ENCODE peak calls at places on chromosomes 13 and 19, in ten cellular contexts. K is nephron progenitor cell, N is Calu3, O is B cell, E is pancreas, T is GM12878, F is upper lobe of right lung, C is transverse colon, R is astrocyte of the cerebellum, B is cardiac muscle cell. U is an unnamed sample.

GRCh38 chr13:21528616-21529015 is 69.5 kb upstream of the ZDHHC20 start:
- DNase-seq in K (no peak), N (no peak), O (no peak), E (no peak), T (no peak), F (no peak), C (no peak), R (peak; percentile 59), B (peak; percentile 15), U (no peak)

GRCh38 chr13:65959305-65959704 is 1270.8 kb downstream of the PCDH9 start:
- DNase-seq in K (no peak), N (no peak), O (no peak), E (no peak), T (no peak), F (no peak), C (no peak), R (no peak), B (no peak), U (no peak)

GRCh38 chr13:39418424-39418823 is 184.6 kb downstream of the LHFPL6 start:
- DNase-seq in K (no peak), N (no peak), O (no peak), E (no peak), T (no peak), F (no peak), C (no peak), R (no peak), B (no peak), U (no peak)

GRCh38 chr13:77002590-77003190 is 10.8 kb downstream of the CLN5 start:
- DNase-seq in K (no peak), N (no peak), O (peak; percentile 10), E (no peak), T (no peak), F (no peak), C (no peak), R (no peak), B (peak; percentile 61), U (no peak)

GRCh38 chr13:98796798-98797197 is 44.3 kb upstream of the SLC15A1 start:
- DNase-seq in K (no peak), N (no peak), O (no peak), E (no peak), T (no peak), F (no peak), C (no peak), R (no peak), B (no peak), U (no peak)

GRCh38 chr13:36088001-36088400 is 43.2 kb downstream of the DCLK1 start:
- DNase-seq in K (no peak), N (no peak), O (no peak), E (no peak), T (no peak), F (no peak), C (no peak), R (no peak), B (no peak), U (no peak)

GRCh38 chr13:36887758-36888521 is 32.1 kb downstream of the SMAD9 start:
- DNase-seq in K (no peak), N (no peak), O (no peak), E (no peak), T (peak; percentile 21), F (no peak), C (no peak), R (no peak), B (no peak), U (no peak)

GRCh38 chr19:19647037-19647835 is 3.8 kb upstream of the GMIP start:
- DNase-seq in K (no peak), N (no peak), O (no peak), E (no peak), T (no peak), F (no peak), C (no peak), R (no peak), B (no peak), U (no peak)

GRCh38 chr19:11721681-11722080 is 17.1 kb downstream of the ZNF823 start:
- DNase-seq in K (no peak), N (no peak), O (no peak), E (no peak), T (no peak), F (no peak), C (no peak), R (no peak), B (no peak), U (no peak)

GRCh38 chr13:81771948-81772347 is 1431.0 kb upstream of the SPRY2 start:
- DNase-seq in K (no peak), N (no peak), O (no peak), E (no peak), T (no peak), F (no peak), C (no peak), R (no peak), B (no peak), U (no peak)

GRCh38 chr13:37869756-37870488 is at the start of gene TRPC4:
- DNase-seq in K (peak; percentile 65), N (peak; percentile 37), O (no peak), E (peak; percentile 57), T (no peak), F (peak; percentile 60), C (peak; percentile 20), R (peak; percentile 46), B (peak; percentile 83), U (no peak)

GRCh38 chr19:28014821-28015405 is 1198.0 kb downstream of the UQCRFS1 start:
- DNase-seq in K (no peak), N (no peak), O (no peak), E (no peak), T (no peak), F (peak; percentile 51), C (no peak), R (no peak), B (no peak), U (no peak)

DNA sequence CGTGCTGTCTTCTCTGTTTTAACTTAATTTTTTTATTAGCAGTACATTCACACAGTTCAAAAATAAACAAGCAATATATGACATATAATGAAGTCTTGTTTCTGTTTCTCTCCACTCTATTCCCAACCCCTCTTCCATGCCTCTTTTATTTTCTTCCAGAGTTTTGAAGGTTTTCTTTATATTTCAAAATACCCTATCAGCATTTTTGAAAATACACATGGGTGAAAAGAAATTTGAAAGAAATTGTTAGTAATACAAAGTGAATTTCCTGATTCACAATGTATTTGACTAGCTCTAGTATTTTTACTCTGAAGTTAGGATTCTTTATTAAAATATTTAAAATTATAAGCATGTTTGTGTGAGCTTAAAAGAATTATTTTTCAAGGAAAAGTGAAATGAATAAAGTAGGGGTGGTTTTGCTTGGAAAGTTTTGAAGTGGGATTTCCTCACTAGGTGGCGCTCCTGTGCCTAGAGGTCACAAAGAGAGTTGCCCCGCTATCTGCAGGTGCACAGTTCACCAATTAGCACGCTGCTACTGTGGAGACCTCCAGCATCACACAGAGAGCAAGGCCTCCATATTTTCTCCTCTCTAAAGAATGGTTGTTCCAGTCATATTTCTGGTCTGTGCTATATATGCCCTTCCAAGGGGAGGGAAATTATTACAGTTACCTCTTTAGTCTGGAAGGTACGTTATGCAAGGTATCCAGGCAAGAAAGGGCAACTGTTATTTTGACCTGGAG is 37.6 kb downstream of the SOX21 start:
- DNase-seq in K (peak; percentile 75), N (peak; percentile 28), O (peak; percentile 30), E (peak; percentile 42), T (no peak), F (no peak), C (peak; percentile 46), R (peak; percentile 31), B (peak; percentile 58), U (no peak)
- TF ChIP-seq CTCF in K (peak; percentile 72), N (no peak), O (peak; percentile 78), E (peak; percentile 63), T (peak; percentile 73), F (peak; percentile 73), C (peak; percentile 61), R (peak; percentile 78), B (peak; percentile 81), U (peak; percentile 84)

GRCh38 chr19:4620675-4621074 is 18.6 kb upstream of the TNFAIP8L1 start:
- DNase-seq in K (no peak), N (no peak), O (no peak), E (no peak), T (no peak), F (no peak), C (no peak), R (no peak), B (no peak), U (no peak)

GRCh38 chr19:4624301-4624700 is 15.0 kb upstream of the TNFAIP8L1 start:
- DNase-seq in K (no peak), N (no peak), O (no peak), E (no peak), T (no peak), F (no peak), C (no peak), R (no peak), B (no peak), U (no peak)

GRCh38 chr19:4619668-4620294 is 19.5 kb upstream of the TNFAIP8L1 start:
- DNase-seq in K (no peak), N (no peak), O (no peak), E (no peak), T (no peak), F (no peak), C (no peak), R (no peak), B (no peak), U (no peak)

GRCh38 chr19:4622695-4623421 is 16.5 kb upstream of the TNFAIP8L1 start:
- DNase-seq in K (peak; percentile 38), N (no peak), O (no peak), E (no peak), T (no peak), F (no peak), C (no peak), R (no peak), B (no peak), U (no peak)

GRCh38 chr19:4624733-4625362 is 14.5 kb upstream of the TNFAIP8L1 start:
- DNase-seq in K (peak; percentile 30), N (no peak), O (no peak), E (no peak), T (no peak), F (no peak), C (no peak), R (no peak), B (peak; percentile 41), U (no peak)
- TF ChIP-seq CTCF in K (no peak), N (no peak), O (no peak), E (no peak), T (peak; percentile 26), F (no peak), C (no peak), R (peak; percentile 49), B (peak; percentile 43), U (peak; percentile 42)

GRCh38 chr13:40479196-40479845 is 187.1 kb downstream of the FOXO1 start:
- DNase-seq in K (no peak), N (no peak), O (no peak), E (no peak), T (no peak), F (no peak), C (no peak), R (no peak), B (no peak), U (no peak)
- TF ChIP-seq CTCF in K (no peak), N (no peak), O (no peak), E (no peak), T (no peak), F (no peak), C (no peak), R (no peak), B (no peak), U (no peak)

DNA sequence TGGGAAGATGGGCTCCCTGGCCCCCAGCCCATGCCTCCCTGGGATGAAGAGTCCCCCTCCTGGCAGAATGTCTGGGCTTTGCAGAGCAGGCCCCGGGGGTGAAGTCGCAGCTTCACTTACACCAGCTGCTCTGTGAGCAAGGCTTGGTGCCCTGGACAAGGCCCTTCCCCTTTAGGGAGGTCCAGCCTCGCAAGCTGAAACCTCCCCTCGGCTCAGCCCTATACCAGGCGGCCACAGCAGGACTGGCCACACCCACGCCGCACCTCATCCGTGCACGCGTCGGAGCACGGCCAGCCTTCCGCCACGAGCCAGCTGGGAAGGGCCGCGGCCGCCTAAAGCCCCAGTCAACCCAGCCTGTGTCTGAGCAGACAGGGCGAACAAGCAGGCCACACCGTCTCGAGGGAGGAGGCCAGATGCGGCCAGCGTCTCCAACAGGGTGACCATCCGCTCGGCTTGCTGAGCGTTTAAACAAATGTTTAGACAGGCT is 83.2 kb upstream of the MCF2L start:
- DNase-seq in K (peak; percentile 90), N (peak; percentile 29), O (no peak), E (peak; percentile 92), T (no peak), F (peak; percentile 81), C (peak; percentile 85), R (peak; percentile 55), B (peak; percentile 94), U (no peak)
- TF ChIP-seq CTCF in K (no peak), N (no peak), O (no peak), E (no peak), T (no peak), F (no peak), C (no peak), R (no peak), B (no peak), U (no peak)

U was measured in GM12864.